ENCODE peak calls at places on chromosome 1, in nine cellular contexts. One of them, this sample, is unnamed.

GRCh38 chr1:110250749-110251148 is 40.6 kb downstream of the KCNC4 start:
- DNase-seq in K562: no peak
- DNase-seq in GM12878: no peak
- DNase-seq in SK-N-SH: no peak
- DNase-seq in HCT116: no peak
- DNase-seq in HepG2: no peak
- DNase-seq in H1: no peak
- DNase-seq in A549: no peak
- DNase-seq in endothelial cell of umbilical vein: no peak
- DNase-seq in this sample: no peak

GRCh38 chr1:204612326-204612725 is 73.2 kb downstream of the LRRN2 start:
- DNase-seq in endothelial cell of umbilical vein: no peak
- DNase-seq in GM12878: no peak
- DNase-seq in HCT116: no peak
- DNase-seq in K562: no peak
- DNase-seq in H1: no peak
- DNase-seq in SK-N-SH: no peak
- DNase-seq in A549: no peak
- DNase-seq in HepG2: no peak
- DNase-seq in this sample: no peak

GRCh38 chr1:113783254-113784103 is 24.2 kb upstream of the PHTF1 start:
- DNase-seq in A549: no peak
- DNase-seq in HepG2: no peak
- DNase-seq in endothelial cell of umbilical vein: peak
- DNase-seq in HCT116: no peak
- DNase-seq in H1: no peak
- DNase-seq in SK-N-SH: no peak
- DNase-seq in K562: no peak
- DNase-seq in GM12878: peak
- DNase-seq in this sample: peak

GRCh38 chr1:153509729-153510354 is 25.9 kb downstream of the S100A6 start:
- DNase-seq in A549: peak
- DNase-seq in HCT116: no peak
- DNase-seq in K562: peak
- DNase-seq in SK-N-SH: peak
- DNase-seq in endothelial cell of umbilical vein: peak
- DNase-seq in HepG2: peak
- DNase-seq in H1: no peak
- DNase-seq in GM12878: no peak
- DNase-seq in this sample: peak

GRCh38 chr1:108897865-108898720 is 21.3 kb downstream of the GPSM2 start:
- DNase-seq in K562: no peak
- DNase-seq in endothelial cell of umbilical vein: peak
- DNase-seq in SK-N-SH: peak
- DNase-seq in H1: no peak
- DNase-seq in GM12878: no peak
- DNase-seq in HCT116: peak
- DNase-seq in A549: peak
- DNase-seq in HepG2: peak
- DNase-seq in this sample: peak

GRCh38 chr1:203136409-203137042 is 9.0 kb downstream of the ADORA1 start:
- DNase-seq in K562: no peak
- DNase-seq in endothelial cell of umbilical vein: no peak
- DNase-seq in SK-N-SH: no peak
- DNase-seq in HCT116: no peak
- DNase-seq in HepG2: no peak
- DNase-seq in A549: no peak
- DNase-seq in GM12878: no peak
- DNase-seq in H1: no peak
- DNase-seq in this sample: no peak

GRCh38 chr1:16716691-16717173 is 23.6 kb upstream of the RNU1-4 start:
- DNase-seq in H1: no peak
- DNase-seq in K562: peak
- DNase-seq in HepG2: no peak
- DNase-seq in HCT116: no peak
- DNase-seq in SK-N-SH: peak
- DNase-seq in A549: no peak
- DNase-seq in GM12878: no peak
- DNase-seq in endothelial cell of umbilical vein: peak
- DNase-seq in this sample: no peak

GRCh38 chr1:153626929-153627796 is at the start of gene S100A13:
- DNase-seq in endothelial cell of umbilical vein: peak
- DNase-seq in H1: peak
- DNase-seq in SK-N-SH: no peak
- DNase-seq in A549: peak
- DNase-seq in HCT116: peak
- DNase-seq in HepG2: peak
- DNase-seq in GM12878: no peak
- DNase-seq in K562: peak
- DNase-seq in this sample: peak

GRCh38 chr1:54471588-54471987 is 65.4 kb upstream of the SSBP3 start:
- DNase-seq in endothelial cell of umbilical vein: no peak
- DNase-seq in H1: no peak
- DNase-seq in K562: no peak
- DNase-seq in SK-N-SH: no peak
- DNase-seq in HepG2: no peak
- DNase-seq in HCT116: no peak
- DNase-seq in GM12878: no peak
- DNase-seq in A549: no peak
- DNase-seq in this sample: no peak

GRCh38 chr1:111104981-111105380 is 34.9 kb downstream of the DRAM2 start:
- DNase-seq in SK-N-SH: no peak
- DNase-seq in GM12878: no peak
- DNase-seq in HepG2: peak
- DNase-seq in endothelial cell of umbilical vein: no peak
- DNase-seq in K562: no peak
- DNase-seq in HCT116: no peak
- DNase-seq in H1: no peak
- DNase-seq in A549: no peak
- DNase-seq in this sample: no peak

GRCh38 chr1:75132421-75133381 is 1.5 kb upstream of the LHX8 start:
- DNase-seq in H1: no peak
- DNase-seq in GM12878: no peak
- DNase-seq in K562: no peak
- DNase-seq in SK-N-SH: no peak
- DNase-seq in endothelial cell of umbilical vein: peak
- DNase-seq in A549: no peak
- DNase-seq in HepG2: no peak
- DNase-seq in HCT116: no peak
- DNase-seq in this sample: no peak
- TF ChIP-seq CTCF in H1: no peak
- TF ChIP-seq CTCF in GM12878: no peak
- TF ChIP-seq CTCF in K562: no peak
- TF ChIP-seq CTCF in SK-N-SH: no peak
- TF ChIP-seq CTCF in endothelial cell of umbilical vein: no peak
- TF ChIP-seq CTCF in A549: no peak
- TF ChIP-seq CTCF in HepG2: no peak
- TF ChIP-seq CTCF in HCT116: no peak
- TF ChIP-seq CTCF in this sample: no peak

GRCh38 chr1:160640359-160641123 is 6.3 kb downstream of the SLAMF1 start:
- DNase-seq in GM12878: no peak
- DNase-seq in A549: no peak
- DNase-seq in HepG2: no peak
- DNase-seq in H1: no peak
- DNase-seq in SK-N-SH: no peak
- DNase-seq in K562: peak
- DNase-seq in endothelial cell of umbilical vein: no peak
- DNase-seq in HCT116: no peak
- DNase-seq in this sample: peak
- TF ChIP-seq MAX in GM12878: no peak
- TF ChIP-seq MAX in A549: no peak
- TF ChIP-seq MAX in HepG2: no peak
- TF ChIP-seq MAX in H1: no peak
- TF ChIP-seq MAX in SK-N-SH: no peak
- TF ChIP-seq MAX in K562: no peak
- TF ChIP-seq MAX in endothelial cell of umbilical vein: no peak
- TF ChIP-seq MAX in HCT116: no peak
- TF ChIP-seq MAX in this sample: no peak

GRCh38 chr1:56576880-56577858 is 2.2 kb downstream of the PLPP3 start:
- DNase-seq in A549: peak
- DNase-seq in HepG2: peak
- DNase-seq in K562: no peak
- DNase-seq in H1: no peak
- DNase-seq in HCT116: peak
- DNase-seq in endothelial cell of umbilical vein: peak
- DNase-seq in SK-N-SH: peak
- DNase-seq in GM12878: no peak
- DNase-seq in this sample: peak
- H3K4me3 ChIP-seq in A549: peak
- H3K4me3 ChIP-seq in HepG2: peak
- H3K4me3 ChIP-seq in K562: no peak
- H3K4me3 ChIP-seq in H1: peak
- H3K4me3 ChIP-seq in HCT116: no peak
- H3K4me3 ChIP-seq in endothelial cell of umbilical vein: peak
- H3K4me3 ChIP-seq in SK-N-SH: peak
- H3K4me3 ChIP-seq in GM12878: no peak
- H3K4me3 ChIP-seq in this sample: no peak

DNA sequence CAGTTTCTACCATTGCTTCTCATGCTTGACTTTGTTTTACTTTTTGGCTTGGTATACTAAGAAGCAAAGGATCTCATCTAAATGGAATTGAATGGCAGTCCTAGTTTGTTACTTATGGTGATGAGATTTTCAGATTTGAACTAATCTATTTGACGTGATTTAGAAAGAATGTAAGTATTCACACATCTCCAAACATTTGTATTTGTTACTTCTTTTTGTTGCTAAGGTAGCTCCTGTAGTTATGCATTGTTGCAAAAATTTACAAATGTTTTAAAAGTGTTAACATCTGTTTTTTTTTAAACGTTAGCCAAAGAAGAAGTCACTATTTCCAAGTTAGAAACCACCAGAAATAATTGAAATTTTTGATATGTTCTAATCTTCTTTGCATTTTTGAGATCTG is 222.5 kb downstream of the RPS6KC1 start:
- DNase-seq in H1: no peak
- DNase-seq in endothelial cell of umbilical vein: no peak
- DNase-seq in GM12878: no peak
- DNase-seq in HCT116: no peak
- DNase-seq in HepG2: no peak
- DNase-seq in A549: no peak
- DNase-seq in SK-N-SH: no peak
- DNase-seq in K562: no peak
- DNase-seq in this sample: no peak
- TF ChIP-seq CTCF in H1: no peak
- TF ChIP-seq CTCF in endothelial cell of umbilical vein: no peak
- TF ChIP-seq CTCF in GM12878: no peak
- TF ChIP-seq CTCF in HCT116: no peak
- TF ChIP-seq CTCF in HepG2: no peak
- TF ChIP-seq CTCF in A549: no peak
- TF ChIP-seq CTCF in SK-N-SH: no peak
- TF ChIP-seq CTCF in K562: no peak
- TF ChIP-seq CTCF in this sample: no peak

DNA sequence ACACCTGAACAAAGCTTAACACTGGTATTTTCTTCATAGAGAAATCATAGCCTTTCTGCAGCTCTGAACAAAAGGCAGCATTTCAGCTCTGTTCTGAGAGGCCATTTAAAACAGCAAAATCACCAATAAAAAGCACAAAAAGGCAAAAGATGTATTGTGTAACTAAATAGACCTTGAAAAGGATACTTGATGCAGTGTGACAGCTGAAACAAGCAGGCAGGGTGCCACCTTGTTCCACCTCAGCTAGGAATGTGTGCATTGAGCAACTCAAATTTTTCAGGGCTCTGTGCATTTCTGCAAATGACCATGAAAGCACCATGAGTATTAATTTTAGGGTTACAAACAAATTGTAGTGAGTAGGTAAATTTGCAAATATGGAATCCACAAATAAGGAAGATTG is 65.8 kb downstream of the RHOU start:
- DNase-seq in GM12878: no peak
- DNase-seq in HepG2: peak
- DNase-seq in H1: peak
- DNase-seq in K562: no peak
- DNase-seq in endothelial cell of umbilical vein: no peak
- DNase-seq in HCT116: no peak
- DNase-seq in SK-N-SH: no peak
- DNase-seq in A549: no peak
- DNase-seq in this sample: no peak
- TF ChIP-seq MAX in GM12878: no peak
- TF ChIP-seq MAX in HepG2: no peak
- TF ChIP-seq MAX in H1: no peak
- TF ChIP-seq MAX in K562: no peak
- TF ChIP-seq MAX in endothelial cell of umbilical vein: no peak
- TF ChIP-seq MAX in HCT116: no peak
- TF ChIP-seq MAX in SK-N-SH: no peak
- TF ChIP-seq MAX in A549: no peak
- TF ChIP-seq MAX in this sample: no peak

GRCh38 chr1:244556263-244556662 is 95.2 kb downstream of the CATSPERE start:
- DNase-seq in H1: no peak
- DNase-seq in HepG2: no peak
- DNase-seq in GM12878: no peak
- DNase-seq in endothelial cell of umbilical vein: no peak
- DNase-seq in K562: no peak
- DNase-seq in SK-N-SH: no peak
- DNase-seq in A549: no peak
- DNase-seq in HCT116: no peak
- DNase-seq in this sample: no peak
- H3K4me3 ChIP-seq in H1: no peak
- H3K4me3 ChIP-seq in HepG2: no peak
- H3K4me3 ChIP-seq in GM12878: no peak
- H3K4me3 ChIP-seq in endothelial cell of umbilical vein: no peak
- H3K4me3 ChIP-seq in K562: no peak
- H3K4me3 ChIP-seq in SK-N-SH: no peak
- H3K4me3 ChIP-seq in A549: no peak
- H3K4me3 ChIP-seq in HCT116: no peak
- H3K4me3 ChIP-seq in this sample: no peak

DNA sequence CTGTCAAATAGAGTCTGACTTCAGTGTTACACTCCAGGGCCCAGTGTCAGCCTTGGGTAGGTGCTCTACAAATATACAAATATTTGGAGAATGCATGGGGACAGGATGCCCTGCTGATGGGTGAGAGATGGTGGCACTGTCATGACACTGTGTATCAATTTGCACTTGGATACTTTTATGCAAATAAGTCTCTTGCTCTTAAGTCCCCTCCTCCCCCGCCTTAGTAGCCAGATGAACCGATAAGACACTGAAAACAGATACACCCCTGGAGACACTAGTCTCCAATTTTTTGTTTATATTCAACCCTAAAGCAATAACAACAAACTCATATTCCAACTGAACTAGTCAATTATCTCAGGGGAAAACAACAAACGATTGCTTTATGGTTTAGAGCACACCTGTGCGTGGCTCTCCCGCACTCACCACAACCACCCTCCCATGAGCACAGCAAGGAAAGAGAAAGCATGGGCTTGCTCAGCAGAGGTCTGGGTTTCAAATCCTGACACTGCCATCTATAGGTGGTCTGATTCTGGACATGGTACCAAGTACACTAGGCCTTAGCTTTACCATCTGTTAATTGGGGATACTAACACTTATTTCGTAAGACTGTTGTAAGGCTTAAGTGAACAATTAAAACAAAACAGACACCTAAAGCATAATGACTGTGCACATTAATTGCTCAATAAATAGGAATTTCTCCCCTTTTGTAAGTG is 50.3 kb downstream of the HIVEP3 start:
- DNase-seq in endothelial cell of umbilical vein: no peak
- DNase-seq in A549: no peak
- DNase-seq in SK-N-SH: no peak
- DNase-seq in H1: no peak
- DNase-seq in HepG2: no peak
- DNase-seq in K562: no peak
- DNase-seq in HCT116: no peak
- DNase-seq in GM12878: peak
- DNase-seq in this sample: peak
- TF ChIP-seq CTCF in endothelial cell of umbilical vein: no peak
- TF ChIP-seq CTCF in A549: no peak
- TF ChIP-seq CTCF in SK-N-SH: peak
- TF ChIP-seq CTCF in H1: peak
- TF ChIP-seq CTCF in HepG2: no peak
- TF ChIP-seq CTCF in K562: peak
- TF ChIP-seq CTCF in HCT116: no peak
- TF ChIP-seq CTCF in GM12878: peak
- TF ChIP-seq CTCF in this sample: peak